ENCODE peak calls at places on chromosomes 2 and 18, in eight cellular contexts. One of them, this sample, is unnamed.
A peak's percentile ranks its signal among the peaks of the same experiment; 100 is the strongest.

GRCh38 chr2:68196120-68196716 is 38.5 kb downstream of the PNO1 start:
- DNase-seq in T-cell: peak; percentile 56
- DNase-seq in AG09319: peak; percentile 30
- DNase-seq in NCI-H526: peak; percentile 86
- DNase-seq in CD8-positive, alpha-beta T cell: no peak
- DNase-seq in GM20000: no peak
- DNase-seq in iPS DF 19.7: no peak
- DNase-seq in HCEC 1CT: peak; percentile 42
- DNase-seq in this sample: peak; percentile 17

GRCh38 chr2:236309669-236310029 is 45.4 kb upstream of the ASB18 start:
- DNase-seq in T-cell: no peak
- DNase-seq in AG09319: no peak
- DNase-seq in NCI-H526: peak; percentile 80
- DNase-seq in CD8-positive, alpha-beta T cell: no peak
- DNase-seq in GM20000: peak; percentile 42
- DNase-seq in iPS DF 19.7: peak; percentile 35
- DNase-seq in HCEC 1CT: no peak
- DNase-seq in this sample: no peak

GRCh38 chr18:21057112-21057511 is 54.5 kb downstream of the ROCK1 start:
- DNase-seq in T-cell: no peak
- DNase-seq in AG09319: no peak
- DNase-seq in NCI-H526: no peak
- DNase-seq in CD8-positive, alpha-beta T cell: no peak
- DNase-seq in GM20000: no peak
- DNase-seq in iPS DF 19.7: no peak
- DNase-seq in HCEC 1CT: no peak
- DNase-seq in this sample: no peak

GRCh38 chr2:75146903-75147332 is 52.4 kb downstream of the TACR1 start:
- DNase-seq in T-cell: no peak
- DNase-seq in AG09319: peak; percentile 14
- DNase-seq in NCI-H526: no peak
- DNase-seq in CD8-positive, alpha-beta T cell: no peak
- DNase-seq in GM20000: no peak
- DNase-seq in iPS DF 19.7: no peak
- DNase-seq in HCEC 1CT: no peak
- DNase-seq in this sample: no peak

GRCh38 chr2:152486048-152486736 is 151.2 kb downstream of the FMNL2 start:
- DNase-seq in T-cell: no peak
- DNase-seq in AG09319: no peak
- DNase-seq in NCI-H526: no peak
- DNase-seq in CD8-positive, alpha-beta T cell: no peak
- DNase-seq in GM20000: no peak
- DNase-seq in iPS DF 19.7: no peak
- DNase-seq in HCEC 1CT: no peak
- DNase-seq in this sample: no peak

GRCh38 chr2:130261970-130262760 is 63.9 kb upstream of the TUBA3E start:
- DNase-seq in T-cell: no peak
- DNase-seq in AG09319: no peak
- DNase-seq in NCI-H526: no peak
- DNase-seq in CD8-positive, alpha-beta T cell: no peak
- DNase-seq in GM20000: no peak
- DNase-seq in iPS DF 19.7: no peak
- DNase-seq in HCEC 1CT: no peak
- DNase-seq in this sample: peak; percentile 10

GRCh38 chr2:33107690-33108482 is 161.1 kb downstream of the LTBP1 start:
- DNase-seq in T-cell: no peak
- DNase-seq in AG09319: no peak
- DNase-seq in NCI-H526: no peak
- DNase-seq in CD8-positive, alpha-beta T cell: no peak
- DNase-seq in GM20000: no peak
- DNase-seq in iPS DF 19.7: no peak
- DNase-seq in HCEC 1CT: peak; percentile 61
- DNase-seq in this sample: no peak

GRCh38 chr18:12911025-12911927 is 27.2 kb upstream of the PTPN2 start:
- DNase-seq in T-cell: peak; percentile 47
- DNase-seq in AG09319: no peak
- DNase-seq in NCI-H526: no peak
- DNase-seq in CD8-positive, alpha-beta T cell: peak; percentile 81
- DNase-seq in GM20000: peak; percentile 78
- DNase-seq in iPS DF 19.7: no peak
- DNase-seq in HCEC 1CT: no peak
- DNase-seq in this sample: no peak

This sample was measured in HFFc6.